ENCODE peak calls at places on chromosomes 5 and 9, in seven cellular contexts. One of them, this sample, is unnamed.

GRCh38 chr9:126915281-126915816 is 767 bp downstream of the RALGPS1 start:
- DNase-seq in A549: no peak
- DNase-seq in adrenal gland: peak
- DNase-seq in sigmoid colon: peak
- DNase-seq in breast epithelium: peak
- DNase-seq in tibial nerve: no peak
- DNase-seq in stomach: peak
- DNase-seq in this sample: peak

GRCh38 chr9:136886610-136887597 is 588 bp downstream of the TRAF2 start:
- DNase-seq in A549: no peak
- DNase-seq in adrenal gland: peak
- DNase-seq in sigmoid colon: no peak
- DNase-seq in breast epithelium: no peak
- DNase-seq in tibial nerve: no peak
- DNase-seq in stomach: no peak
- DNase-seq in this sample: peak

GRCh38 chr9:108953983-108954574 is 19.9 kb downstream of the ABITRAM start:
- DNase-seq in A549: peak
- DNase-seq in adrenal gland: no peak
- DNase-seq in sigmoid colon: no peak
- DNase-seq in breast epithelium: no peak
- DNase-seq in tibial nerve: peak
- DNase-seq in stomach: no peak
- DNase-seq in this sample: peak

GRCh38 chr9:36189978-36190377 is 743 bp upstream of the CLTA start:
- DNase-seq in A549: peak
- DNase-seq in adrenal gland: peak
- DNase-seq in sigmoid colon: peak
- DNase-seq in breast epithelium: no peak
- DNase-seq in tibial nerve: no peak
- DNase-seq in stomach: no peak
- DNase-seq in this sample: peak

GRCh38 chr5:7473668-7474215 is 77.8 kb downstream of the ADCY2 start:
- DNase-seq in A549: no peak
- DNase-seq in adrenal gland: no peak
- DNase-seq in sigmoid colon: no peak
- DNase-seq in breast epithelium: no peak
- DNase-seq in tibial nerve: no peak
- DNase-seq in stomach: no peak
- DNase-seq in this sample: no peak

GRCh38 chr9:27118916-27119315 is 9.9 kb downstream of the TEK start:
- DNase-seq in A549: peak
- DNase-seq in adrenal gland: no peak
- DNase-seq in sigmoid colon: no peak
- DNase-seq in breast epithelium: no peak
- DNase-seq in tibial nerve: no peak
- DNase-seq in stomach: no peak
- DNase-seq in this sample: no peak

GRCh38 chr9:135086597-135087488 is 625 bp upstream of the OLFM1 start:
- DNase-seq in A549: no peak
- DNase-seq in adrenal gland: no peak
- DNase-seq in sigmoid colon: no peak
- DNase-seq in breast epithelium: no peak
- DNase-seq in tibial nerve: no peak
- DNase-seq in stomach: no peak
- DNase-seq in this sample: no peak

GRCh38 chr5:111364992-111365391 is 140.8 kb downstream of the CAMK4 start:
- DNase-seq in A549: no peak
- DNase-seq in adrenal gland: no peak
- DNase-seq in sigmoid colon: no peak
- DNase-seq in breast epithelium: no peak
- DNase-seq in tibial nerve: no peak
- DNase-seq in stomach: no peak
- DNase-seq in this sample: no peak

GRCh38 chr5:1243487-1244152 is 18.4 kb downstream of the SLC6A18 start:
- DNase-seq in A549: no peak
- DNase-seq in adrenal gland: no peak
- DNase-seq in sigmoid colon: no peak
- DNase-seq in breast epithelium: no peak
- DNase-seq in tibial nerve: no peak
- DNase-seq in stomach: no peak
- DNase-seq in this sample: no peak

GRCh38 chr9:24765025-24765756 is 219.5 kb upstream of the IZUMO3 start:
- DNase-seq in A549: no peak
- DNase-seq in adrenal gland: no peak
- DNase-seq in sigmoid colon: no peak
- DNase-seq in breast epithelium: no peak
- DNase-seq in tibial nerve: no peak
- DNase-seq in stomach: no peak
- DNase-seq in this sample: no peak

GRCh38 chr5:180739271-180739670 is 587 bp downstream of the OR2Y1 start:
- DNase-seq in A549: no peak
- DNase-seq in adrenal gland: no peak
- DNase-seq in sigmoid colon: no peak
- DNase-seq in breast epithelium: no peak
- DNase-seq in tibial nerve: no peak
- DNase-seq in stomach: no peak
- DNase-seq in this sample: no peak

GRCh38 chr5:78731884-78732283 is 83.3 kb upstream of the LHFPL2 start:
- DNase-seq in A549: peak
- DNase-seq in adrenal gland: no peak
- DNase-seq in sigmoid colon: no peak
- DNase-seq in breast epithelium: no peak
- DNase-seq in tibial nerve: no peak
- DNase-seq in stomach: no peak
- DNase-seq in this sample: no peak

GRCh38 chr5:13865317-13865716 is 79.2 kb downstream of the DNAH5 start:
- DNase-seq in A549: peak
- DNase-seq in adrenal gland: no peak
- DNase-seq in sigmoid colon: no peak
- DNase-seq in breast epithelium: no peak
- DNase-seq in tibial nerve: no peak
- DNase-seq in stomach: no peak
- DNase-seq in this sample: no peak

GRCh38 chr5:90878549-90879196 is 320.1 kb downstream of the ADGRV1 start:
- DNase-seq in A549: no peak
- DNase-seq in adrenal gland: peak
- DNase-seq in sigmoid colon: no peak
- DNase-seq in breast epithelium: no peak
- DNase-seq in tibial nerve: peak
- DNase-seq in stomach: no peak
- DNase-seq in this sample: no peak

GRCh38 chr5:172065431-172066065 is 59.1 kb upstream of the FBXW11 start:
- DNase-seq in A549: no peak
- DNase-seq in adrenal gland: no peak
- DNase-seq in sigmoid colon: no peak
- DNase-seq in breast epithelium: peak
- DNase-seq in tibial nerve: no peak
- DNase-seq in stomach: no peak
- DNase-seq in this sample: no peak

GRCh38 chr5:57725628-57726504 is 243.3 kb upstream of the ACTBL2 start:
- DNase-seq in A549: no peak
- DNase-seq in adrenal gland: no peak
- DNase-seq in sigmoid colon: no peak
- DNase-seq in breast epithelium: no peak
- DNase-seq in tibial nerve: no peak
- DNase-seq in stomach: no peak
- DNase-seq in this sample: no peak

GRCh38 chr9:133684461-133685361 is 48.5 kb downstream of the DBH start:
- DNase-seq in A549: no peak
- DNase-seq in adrenal gland: no peak
- DNase-seq in sigmoid colon: no peak
- DNase-seq in breast epithelium: no peak
- DNase-seq in tibial nerve: no peak
- DNase-seq in stomach: no peak
- DNase-seq in this sample: no peak

GRCh38 chr9:117825609-117826347 is 121.6 kb downstream of the TLR4 start:
- DNase-seq in A549: no peak
- DNase-seq in adrenal gland: no peak
- DNase-seq in sigmoid colon: no peak
- DNase-seq in breast epithelium: no peak
- DNase-seq in tibial nerve: no peak
- DNase-seq in stomach: no peak
- DNase-seq in this sample: no peak

GRCh38 chr9:80707120-80707519 is 982.2 kb downstream of the TLE1 start:
- DNase-seq in A549: no peak
- DNase-seq in adrenal gland: no peak
- DNase-seq in sigmoid colon: no peak
- DNase-seq in breast epithelium: no peak
- DNase-seq in tibial nerve: no peak
- DNase-seq in stomach: no peak
- DNase-seq in this sample: no peak

GRCh38 chr9:18473551-18474279 is at the start of gene ADAMTSL1:
- DNase-seq in A549: no peak
- DNase-seq in adrenal gland: peak
- DNase-seq in sigmoid colon: peak
- DNase-seq in breast epithelium: peak
- DNase-seq in tibial nerve: peak
- DNase-seq in stomach: peak
- DNase-seq in this sample: no peak

GRCh38 chr9:129406278-129407225 is 214.3 kb downstream of the C9orf50 start:
- DNase-seq in A549: peak
- DNase-seq in adrenal gland: no peak
- DNase-seq in sigmoid colon: no peak
- DNase-seq in breast epithelium: no peak
- DNase-seq in tibial nerve: no peak
- DNase-seq in stomach: peak
- DNase-seq in this sample: no peak
- TF ChIP-seq POLR2A in A549: peak
- TF ChIP-seq POLR2A in adrenal gland: no peak
- TF ChIP-seq POLR2A in sigmoid colon: no peak
- TF ChIP-seq POLR2A in breast epithelium: no peak
- TF ChIP-seq POLR2A in tibial nerve: no peak
- TF ChIP-seq POLR2A in stomach: no peak
- TF ChIP-seq POLR2A in this sample: no peak

GRCh38 chr9:107188376-107188775 is 94.7 kb upstream of the RAD23B start:
- DNase-seq in A549: no peak
- DNase-seq in adrenal gland: no peak
- DNase-seq in sigmoid colon: no peak
- DNase-seq in breast epithelium: no peak
- DNase-seq in tibial nerve: no peak
- DNase-seq in stomach: no peak
- DNase-seq in this sample: no peak

GRCh38 chr9:107190031-107190935 is 92.8 kb upstream of the RAD23B start:
- DNase-seq in A549: no peak
- DNase-seq in adrenal gland: no peak
- DNase-seq in sigmoid colon: no peak
- DNase-seq in breast epithelium: no peak
- DNase-seq in tibial nerve: no peak
- DNase-seq in stomach: no peak
- DNase-seq in this sample: no peak

GRCh38 chr9:107193251-107193650 is 89.8 kb upstream of the RAD23B start:
- DNase-seq in A549: no peak
- DNase-seq in adrenal gland: no peak
- DNase-seq in sigmoid colon: no peak
- DNase-seq in breast epithelium: no peak
- DNase-seq in tibial nerve: no peak
- DNase-seq in stomach: no peak
- DNase-seq in this sample: no peak

GRCh38 chr9:107190936-107191290 is 92.2 kb upstream of the RAD23B start:
- DNase-seq in A549: no peak
- DNase-seq in adrenal gland: no peak
- DNase-seq in sigmoid colon: no peak
- DNase-seq in breast epithelium: no peak
- DNase-seq in tibial nerve: no peak
- DNase-seq in stomach: no peak
- DNase-seq in this sample: no peak
- TF ChIP-seq POLR2A in A549: no peak
- TF ChIP-seq POLR2A in adrenal gland: no peak
- TF ChIP-seq POLR2A in sigmoid colon: no peak
- TF ChIP-seq POLR2A in breast epithelium: no peak
- TF ChIP-seq POLR2A in tibial nerve: no peak
- TF ChIP-seq POLR2A in stomach: no peak
- TF ChIP-seq POLR2A in this sample: no peak

GRCh38 chr5:68189171-68189570 is 26.4 kb upstream of the PIK3R1 start:
- DNase-seq in A549: no peak
- DNase-seq in adrenal gland: no peak
- DNase-seq in sigmoid colon: no peak
- DNase-seq in breast epithelium: no peak
- DNase-seq in tibial nerve: no peak
- DNase-seq in stomach: no peak
- DNase-seq in this sample: no peak

GRCh38 chr5:68189613-68190012 is 25.9 kb upstream of the PIK3R1 start:
- DNase-seq in A549: no peak
- DNase-seq in adrenal gland: no peak
- DNase-seq in sigmoid colon: no peak
- DNase-seq in breast epithelium: no peak
- DNase-seq in tibial nerve: no peak
- DNase-seq in stomach: no peak
- DNase-seq in this sample: no peak

GRCh38 chr5:68182534-68182933 is 33.0 kb upstream of the PIK3R1 start:
- DNase-seq in A549: no peak
- DNase-seq in adrenal gland: no peak
- DNase-seq in sigmoid colon: no peak
- DNase-seq in breast epithelium: no peak
- DNase-seq in tibial nerve: no peak
- DNase-seq in stomach: no peak
- DNase-seq in this sample: no peak

GRCh38 chr5:68192679-68193060 is 22.9 kb upstream of the PIK3R1 start:
- DNase-seq in A549: no peak
- DNase-seq in adrenal gland: no peak
- DNase-seq in sigmoid colon: no peak
- DNase-seq in breast epithelium: no peak
- DNase-seq in tibial nerve: no peak
- DNase-seq in stomach: no peak
- DNase-seq in this sample: no peak

DNA sequence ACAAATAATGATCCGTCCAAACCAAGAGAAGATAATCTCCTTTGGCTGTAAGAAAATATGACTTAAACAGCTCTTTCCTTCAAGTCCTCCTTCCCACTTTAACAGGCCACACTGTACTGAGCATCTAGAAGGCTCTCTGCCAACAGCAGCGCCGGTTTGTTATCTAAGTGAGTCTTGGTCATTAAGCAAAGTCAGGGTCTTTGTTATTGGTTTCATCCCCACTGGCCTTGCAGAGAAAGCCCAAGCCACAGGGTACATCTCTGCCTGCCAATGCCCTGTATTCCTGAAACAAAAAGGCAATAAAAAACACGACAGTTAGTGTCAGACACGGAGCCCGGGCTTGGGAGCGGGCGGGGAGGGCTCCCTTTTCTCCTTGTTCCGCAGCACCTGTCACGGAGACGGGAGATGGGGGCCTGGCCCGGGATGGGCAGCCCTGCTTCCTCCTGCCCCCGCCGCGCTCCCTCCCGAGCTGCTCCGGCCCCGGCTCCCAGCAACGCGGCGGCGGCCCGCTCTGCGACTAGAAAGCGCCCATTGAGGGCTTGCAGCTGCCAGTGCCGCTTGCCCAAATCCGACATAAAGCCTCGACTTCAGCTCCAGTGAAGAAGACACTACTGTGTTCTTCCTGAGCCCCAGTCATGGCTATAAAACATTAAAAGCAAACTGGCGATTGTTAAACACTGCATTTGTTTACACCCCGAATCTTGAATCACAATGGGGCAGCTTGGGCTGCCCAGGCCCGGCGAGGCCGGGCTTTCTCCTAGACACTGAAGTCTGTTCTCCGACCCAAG is 28.1 kb upstream of the PIK3R1 start:
- DNase-seq in A549: no peak
- DNase-seq in adrenal gland: peak
- DNase-seq in sigmoid colon: peak
- DNase-seq in breast epithelium: no peak
- DNase-seq in tibial nerve: no peak
- DNase-seq in stomach: no peak
- DNase-seq in this sample: no peak
- TF ChIP-seq POLR2A in A549: no peak
- TF ChIP-seq POLR2A in adrenal gland: no peak
- TF ChIP-seq POLR2A in sigmoid colon: no peak
- TF ChIP-seq POLR2A in breast epithelium: no peak
- TF ChIP-seq POLR2A in tibial nerve: no peak
- TF ChIP-seq POLR2A in stomach: no peak
- TF ChIP-seq POLR2A in this sample: no peak

GRCh38 chr5:143403357-143403606 is 204 bp downstream of the NR3C1 start:
- DNase-seq in A549: no peak
- DNase-seq in adrenal gland: no peak
- DNase-seq in sigmoid colon: no peak
- DNase-seq in breast epithelium: no peak
- DNase-seq in tibial nerve: no peak
- DNase-seq in stomach: no peak
- DNase-seq in this sample: no peak
- TF ChIP-seq POLR2A in A549: no peak
- TF ChIP-seq POLR2A in adrenal gland: peak
- TF ChIP-seq POLR2A in sigmoid colon: no peak
- TF ChIP-seq POLR2A in breast epithelium: no peak
- TF ChIP-seq POLR2A in tibial nerve: no peak
- TF ChIP-seq POLR2A in stomach: no peak
- TF ChIP-seq POLR2A in this sample: no peak

This sample was measured in erythroblast.